ENCODE peak calls at places on chromosomes 2 and 18, in six cellular contexts. X, L, K, S, H and U are unnamed samples.
A peak's percentile ranks its signal among the peaks of the same experiment; 100 is the strongest.

GRCh38 chr2:13335862-13336535 is 619.3 kb downstream of the TRIB2 start:
- DNase-seq in X (no peak), L (no peak), K (no peak), S (no peak), H (no peak), U (no peak)

GRCh38 chr2:218979846-218980738 is 4.9 kb downstream of the FEV start:
- DNase-seq in X (peak; percentile 58), L (peak; percentile 95), K (peak; percentile 95), S (peak; percentile 89), H (peak; percentile 82), U (peak; percentile 92)

GRCh38 chr2:17136895-17137294 is 381.3 kb downstream of the RAD51AP2 start:
- DNase-seq in X (no peak), L (no peak), K (no peak), S (no peak), H (no peak), U (no peak)

GRCh38 chr2:101351207-101351606 is 36.1 kb downstream of the CREG2 start:
- DNase-seq in X (no peak), L (no peak), K (no peak), S (no peak), H (no peak), U (no peak)

GRCh38 chr2:187654535-187654934 is 100.3 kb upstream of the TFPI start:
- DNase-seq in X (no peak), L (no peak), K (peak; percentile 45), S (peak; percentile 30), H (no peak), U (no peak)

GRCh38 chr18:23191232-23191631 is 55.9 kb downstream of the CABLES1 start:
- DNase-seq in X (no peak), L (no peak), K (no peak), S (no peak), H (no peak), U (no peak)

GRCh38 chr2:164523026-164523425 is 98.3 kb downstream of the GRB14 start:
- DNase-seq in X (no peak), L (no peak), K (no peak), S (no peak), H (no peak), U (no peak)

GRCh38 chr18:78273876-78274275 is 705.7 kb upstream of the SALL3 start:
- DNase-seq in X (no peak), L (no peak), K (no peak), S (no peak), H (no peak), U (no peak)

GRCh38 chr18:7618821-7619410 is 51.8 kb downstream of the PTPRM start:
- DNase-seq in X (no peak), L (no peak), K (no peak), S (no peak), H (no peak), U (no peak)

GRCh38 chr2:120470041-120470716 is 124.2 kb downstream of the INHBB start:
- DNase-seq in X (peak; percentile 72), L (peak; percentile 91), K (no peak), S (peak; percentile 85), H (peak; percentile 72), U (peak; percentile 91)

GRCh38 chr2:20576598-20577115 is 74.2 kb downstream of the HS1BP3 start:
- DNase-seq in X (no peak), L (no peak), K (no peak), S (no peak), H (no peak), U (no peak)

GRCh38 chr2:19623488-19623887 is 265.1 kb upstream of the OSR1 start:
- DNase-seq in X (no peak), L (no peak), K (no peak), S (no peak), H (no peak), U (no peak)

GRCh38 chr2:188145885-188146284 is 145.8 kb upstream of the GULP1 start:
- DNase-seq in X (no peak), L (no peak), K (peak; percentile 26), S (no peak), H (no peak), U (no peak)

GRCh38 chr2:3692375-3692774 is 11.0 kb upstream of the DCDC2C start:
- DNase-seq in X (no peak), L (no peak), K (peak; percentile 63), S (no peak), H (no peak), U (no peak)

GRCh38 chr2:224971214-224971613 is 71.1 kb downstream of the DOCK10 start:
- DNase-seq in X (no peak), L (no peak), K (peak; percentile 60), S (peak; percentile 72), H (no peak), U (peak; percentile 66)

GRCh38 chr2:95539290-95539689 is 52.5 kb upstream of the TRIM43 start:
- DNase-seq in X (no peak), L (no peak), K (no peak), S (no peak), H (no peak), U (no peak)

GRCh38 chr2:112020561-112020960 is 34.5 kb upstream of the TMEM87B start:
- DNase-seq in X (no peak), L (no peak), K (peak; percentile 63), S (no peak), H (no peak), U (no peak)

GRCh38 chr2:157777425-157777824 is 98.7 kb downstream of the ACVR1 start:
- DNase-seq in X (no peak), L (no peak), K (peak; percentile 64), S (peak; percentile 62), H (no peak), U (no peak)

GRCh38 chr2:123085479-123085878 is 939.6 kb upstream of the CNTNAP5 start:
- DNase-seq in X (no peak), L (no peak), K (no peak), S (no peak), H (no peak), U (no peak)

GRCh38 chr2:19488009-19488691 is 129.7 kb upstream of the OSR1 start:
- DNase-seq in X (no peak), L (no peak), K (no peak), S (no peak), H (no peak), U (no peak)

GRCh38 chr18:58838165-58838860 is 26.4 kb upstream of the ZNF532 start:
- DNase-seq in X (no peak), L (no peak), K (no peak), S (no peak), H (no peak), U (no peak)

GRCh38 chr18:69250305-69251151 is 150.2 kb upstream of the DOK6 start:
- DNase-seq in X (no peak), L (no peak), K (no peak), S (no peak), H (no peak), U (no peak)

GRCh38 chr18:79484661-79485621 is 89.2 kb downstream of the NFATC1 start:
- DNase-seq in X (no peak), L (peak; percentile 85), K (no peak), S (no peak), H (peak; percentile 96), U (peak; percentile 61)

GRCh38 chr2:54838585-54839035 is 115.1 kb downstream of the EML6 start:
- DNase-seq in X (peak; percentile 64), L (peak; percentile 85), K (peak; percentile 78), S (peak; percentile 77), H (peak; percentile 58), U (no peak)

GRCh38 chr2:11761259-11761658 is 14.8 kb downstream of the LPIN1 start:
- DNase-seq in X (no peak), L (no peak), K (no peak), S (no peak), H (no peak), U (no peak)

GRCh38 chr2:61421611-61422010 is 49.3 kb downstream of the USP34 start:
- DNase-seq in X (no peak), L (no peak), K (no peak), S (no peak), H (no peak), U (no peak)

GRCh38 chr2:67451086-67451832 is 54.1 kb downstream of the ETAA1 start:
- DNase-seq in X (no peak), L (no peak), K (no peak), S (peak; percentile 57), H (peak; percentile 51), U (no peak)

GRCh38 chr18:46668135-46668534 is 11.1 kb upstream of the LOXHD1 start:
- DNase-seq in X (no peak), L (peak; percentile 35), K (peak; percentile 17), S (no peak), H (no peak), U (no peak)

GRCh38 chr18:7562491-7562890 is 4.6 kb upstream of the PTPRM start:
- DNase-seq in X (no peak), L (no peak), K (no peak), S (no peak), H (no peak), U (no peak)

GRCh38 chr2:3626118-3626816 is 31.4 kb downstream of the COLEC11 start:
- DNase-seq in X (no peak), L (peak; percentile 43), K (no peak), S (peak; percentile 17), H (peak; percentile 44), U (peak; percentile 41)

GRCh38 chr2:236403125-236403524 is 138.9 kb upstream of the ASB18 start:
- DNase-seq in X (no peak), L (no peak), K (no peak), S (no peak), H (no peak), U (no peak)
- H3K4me1 ChIP-seq in X (no peaks in the 10 kb centered on the region), L (no peaks in the 10 kb centered on the region), K (peaks cover 20% of the 10 kb centered on the region), S (no peaks in the 10 kb centered on the region), H (no peaks in the 10 kb centered on the region), U (no peaks in the 10 kb centered on the region)

DNA sequence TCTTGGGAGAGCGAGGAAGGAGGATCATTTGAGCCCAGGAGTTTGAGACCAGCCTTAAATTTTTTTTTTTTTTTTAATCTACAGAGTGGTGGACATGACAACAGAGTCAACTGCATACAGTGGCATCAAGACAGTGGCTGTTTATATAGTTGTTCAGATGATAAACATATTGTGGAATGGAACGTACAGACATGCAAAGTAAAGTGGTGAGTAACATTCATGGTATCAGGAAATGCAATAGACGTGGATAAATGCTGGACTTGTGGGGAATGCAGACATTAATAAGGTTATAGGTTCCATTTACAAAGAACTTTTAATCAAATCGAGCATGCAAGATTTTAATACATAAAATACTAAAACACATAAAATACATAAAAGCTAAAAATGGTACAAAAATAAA is 11.9 kb downstream of the WDR43 start:
- DNase-seq in X (no peak), L (no peak), K (no peak), S (no peak), H (no peak), U (no peak)
- H3K36me3 ChIP-seq in X (no peaks in the 10 kb centered on the region), L (peaks cover 4% of the 10 kb centered on the region), K (peaks cover 73% of the 10 kb centered on the region), S (peaks cover 77% of the 10 kb centered on the region), H (peaks cover 89% of the 10 kb centered on the region), U (peaks cover 89% of the 10 kb centered on the region)

GRCh38 chr2:108239786-108240185 is at the start of gene SULT1C3:
- DNase-seq in X (no peak), L (no peak), K (no peak), S (no peak), H (no peak), U (no peak)
- H3K27ac ChIP-seq in X (no peak within 1 kb of the TSS), L (no peak within 1 kb of the TSS), K (no peak within 1 kb of the TSS), S (no peak within 1 kb of the TSS), H (no peak within 1 kb of the TSS), U (no peak within 1 kb of the TSS)

DNA sequence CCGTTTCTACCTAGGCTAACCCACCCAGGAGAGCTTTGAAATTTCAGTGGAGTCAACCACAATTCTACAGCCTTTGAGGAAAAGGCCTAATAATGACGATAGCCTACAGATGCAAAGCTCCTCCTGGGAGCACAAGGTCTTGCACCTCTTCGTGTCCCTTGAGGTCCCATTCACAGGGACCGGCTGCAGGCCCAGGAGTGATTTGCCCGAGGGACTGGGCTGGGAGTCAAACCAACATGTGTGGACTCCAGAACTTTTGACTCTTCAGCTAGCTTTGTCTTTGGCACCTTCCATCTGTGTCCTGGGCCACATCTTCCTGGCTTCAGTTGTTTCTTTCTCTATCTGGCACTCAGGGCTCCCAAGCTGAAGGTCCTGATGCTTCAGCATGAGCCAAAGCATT is 76.5 kb downstream of the SMAD7 start:
- DNase-seq in X (no peak), L (no peak), K (no peak), S (no peak), H (no peak), U (no peak)
- H3K4me1 ChIP-seq in X (peaks cover 10% of the 10 kb centered on the region), L (no peaks in the 10 kb centered on the region), K (peaks cover 5% of the 10 kb centered on the region), S (peaks cover 29% of the 10 kb centered on the region), H (peaks cover 30% of the 10 kb centered on the region), U (peaks cover 10% of the 10 kb centered on the region)